ENCODE peak calls at places on chromosomes 16 and 17, in four cellular contexts. H is naive thymus-derived CD4-positive, alpha-beta T cell; U is cardiac muscle cell; V is Peyer's patch. O is an unnamed sample.
A peak's percentile ranks its signal among the peaks of the same experiment; 100 is the strongest.

GRCh38 chr16:53372942-53373871 is 61.1 kb upstream of the RBL2 start:
- DNase-seq in U (no peak), V (peak; percentile 43), H (peak; percentile 85), O (peak; percentile 56)

GRCh38 chr16:75326333-75326732 is 74.9 kb upstream of the BCAR1 start:
- DNase-seq in V (no peak), U (no peak), H (peak; percentile 48), O (no peak)

GRCh38 chr16:67562918-67563707 is 787 bp downstream of the CTCF start:
- DNase-seq in U (peak; percentile 64), H (peak; percentile 65), V (peak; percentile 59), O (peak; percentile 76)

GRCh38 chr16:58393138-58393504 is 850 bp downstream of the GINS3 start:
- DNase-seq in H (no peak), V (no peak), U (peak; percentile 29), O (no peak)

GRCh38 chr16:27690604-27691003 is 140.7 kb downstream of the KATNIP start:
- DNase-seq in V (no peak), U (peak; percentile 54), H (no peak), O (no peak)

GRCh38 chr16:27242868-27243590 is 25.5 kb downstream of the NSMCE1 start:
- DNase-seq in V (no peak), U (peak; percentile 86), H (peak; percentile 51), O (peak; percentile 43)

GRCh38 chr16:12126091-12126806 is 149.7 kb downstream of the SNX29 start:
- DNase-seq in V (no peak), U (no peak), H (no peak), O (no peak)

GRCh38 chr17:47225436-47225858 is 16.3 kb downstream of the MYL4 start:
- DNase-seq in U (peak; percentile 93), V (no peak), H (no peak), O (no peak)

GRCh38 chr16:80463776-80464175 is 77.0 kb upstream of the DYNLRB2 start:
- DNase-seq in V (no peak), H (no peak), U (no peak), O (no peak)

GRCh38 chr16:72876981-72877373 is 171.0 kb downstream of the ZFHX3 start:
- DNase-seq in V (no peak), H (no peak), U (peak; percentile 46), O (no peak)

GRCh38 chr17:27654654-27655524 is 23.9 kb downstream of the LGALS9 start:
- DNase-seq in U (peak; percentile 70), H (peak; percentile 47), V (peak; percentile 57), O (peak; percentile 78)

GRCh38 chr17:77690271-77691161 is 268.0 kb upstream of the TNRC6C start:
- DNase-seq in U (no peak), V (no peak), H (peak; percentile 28), O (no peak)

GRCh38 chr16:81175325-81175891 is 63.1 kb upstream of the BCO1 start:
- DNase-seq in V (no peak), U (peak; percentile 65), H (no peak), O (no peak)

GRCh38 chr17:55319933-55320593 is 55.3 kb downstream of the HLF start:
- DNase-seq in V (no peak), U (no peak), H (no peak), O (no peak)

GRCh38 chr16:87564524-87564778 is 37.9 kb upstream of the JPH3 start:
- DNase-seq in U (no peak), V (no peak), H (no peak), O (no peak)

GRCh38 chr17:72613411-72614292 is 478.8 kb downstream of the SLC39A11 start:
- DNase-seq in H (no peak), V (no peak), U (peak; percentile 67), O (no peak)

GRCh38 chr17:17372856-17373520 is 69.8 kb downstream of the NT5M start:
- DNase-seq in V (no peak), H (no peak), U (no peak), O (no peak)
- H3K27ac ChIP-seq in V (no peak overlapping the region), H (no peak overlapping the region), U (no peak overlapping the region), O (no peak overlapping the region)

GRCh38 chr17:57395721-57396321 is 139.5 kb downstream of the MSI2 start:
- DNase-seq in U (peak; percentile 25), V (no peak), H (no peak), O (no peak)
- H3K27ac ChIP-seq in U (no peak overlapping the region), V (no peak overlapping the region), H (no peak overlapping the region), O (no peak overlapping the region)

DNA sequence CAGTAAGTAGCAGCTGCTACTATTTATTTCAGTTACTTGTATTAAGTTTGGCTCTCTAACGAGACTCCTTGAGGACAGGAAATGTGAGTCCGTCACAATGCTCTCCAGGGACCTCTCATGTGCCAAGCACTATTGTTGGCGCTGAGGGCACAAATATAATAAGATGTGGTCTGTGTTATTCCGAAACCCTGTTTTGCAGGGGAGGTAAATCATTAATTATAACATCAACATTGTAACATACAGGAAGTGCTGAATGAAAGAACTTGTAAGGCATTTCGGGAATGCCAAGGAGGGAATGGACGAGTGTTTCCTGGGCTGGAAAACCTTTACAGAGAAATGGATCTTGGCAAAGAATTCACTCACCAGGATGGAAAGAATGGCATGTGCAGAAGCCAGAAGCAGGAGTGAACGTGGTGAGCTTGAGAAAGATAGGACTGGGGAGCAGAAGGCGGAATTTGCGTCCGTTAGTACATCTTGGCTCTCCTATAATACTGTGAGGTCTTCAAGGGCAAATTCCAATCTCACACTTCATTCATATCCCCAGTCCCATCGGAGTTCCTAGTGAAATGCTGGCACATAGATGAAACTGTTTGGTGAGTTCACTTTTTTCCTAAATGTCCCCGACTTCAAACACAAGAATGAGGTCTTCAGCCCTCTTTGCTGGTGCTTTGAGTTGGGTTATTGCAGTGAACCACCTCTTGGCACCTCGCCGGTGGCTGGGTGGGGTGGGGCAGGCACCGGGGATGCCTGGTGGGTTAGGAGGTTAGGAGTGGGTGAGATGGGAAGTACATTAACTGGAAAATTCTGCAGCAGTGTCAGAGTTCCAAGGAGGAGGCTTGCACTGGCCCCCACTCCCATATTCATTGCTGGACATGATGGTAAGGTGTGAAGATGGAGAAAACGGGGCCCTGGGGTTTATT is 11.5 kb downstream of the TAC4 start:
- DNase-seq in U (peak; percentile 85), V (no peak), H (no peak), O (no peak)
- H3K27ac ChIP-seq in U (no peak overlapping the region), V (no peak overlapping the region), H (no peak overlapping the region), O (no peak overlapping the region)

GRCh38 chr16:84616515-84616914 is 1.4 kb downstream of the COTL1 start:
- DNase-seq in H (peak; percentile 42), U (no peak), V (peak; percentile 73), O (no peak)

GRCh38 chr16:84618428-84619102 is 687 bp upstream of the COTL1 start:
- DNase-seq in U (peak; percentile 94), H (no peak), V (no peak), O (peak; percentile 25)

GRCh38 chr16:84619103-84619460 is 1.2 kb upstream of the COTL1 start:
- DNase-seq in U (no peak), H (no peak), V (no peak), O (no peak)

GRCh38 chr16:84617631-84618427 is at the start of gene COTL1:
- DNase-seq in H (peak; percentile 92), U (peak; percentile 99), V (peak; percentile 98), O (peak; percentile 90)

DNA sequence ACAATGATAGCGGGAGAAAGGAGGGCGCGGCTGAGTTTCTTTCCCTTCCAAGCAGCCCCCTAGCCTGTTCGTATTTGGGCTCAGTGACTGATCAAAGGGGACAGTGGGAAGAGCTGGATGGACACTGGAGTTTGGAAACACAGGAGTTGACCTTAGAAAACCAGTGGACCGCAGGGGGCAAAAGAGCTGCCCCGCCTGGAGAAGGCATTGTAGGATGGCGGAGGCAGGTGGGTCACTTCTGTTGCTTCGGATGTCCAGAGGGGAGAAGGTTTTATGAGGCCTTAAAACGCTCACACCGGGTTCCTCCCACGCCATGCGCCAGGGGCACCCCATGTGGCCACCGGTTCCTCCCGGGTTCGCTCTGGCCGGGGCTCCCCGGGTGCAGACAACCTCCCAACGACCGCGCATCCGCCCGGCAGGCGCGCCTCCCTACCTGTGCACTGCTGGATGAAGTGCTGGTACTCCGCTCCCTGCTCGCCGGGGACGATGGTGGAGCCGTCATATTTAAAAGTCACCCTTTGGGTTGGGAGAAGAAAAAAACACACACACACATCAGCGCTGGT is 729 bp downstream of the COTL1 start:
- DNase-seq in H (peak; percentile 50), V (peak; percentile 58), U (no peak), O (peak; percentile 48)
- H3K27ac ChIP-seq in H (peak overlapping the region; percentile 68), V (peak overlapping the region; percentile 62), U (no peak overlapping the region), O (peak overlapping the region; percentile 6)

GRCh38 chr17:4219241-4219640 is 44.5 kb downstream of the ANKFY1 start:
- DNase-seq in V (no peak), H (no peak), U (no peak), O (no peak)
- H3K27ac ChIP-seq in V (no peak overlapping the region), H (no peak overlapping the region), U (no peak overlapping the region), O (peak overlapping the region; percentile 82)

DNA sequence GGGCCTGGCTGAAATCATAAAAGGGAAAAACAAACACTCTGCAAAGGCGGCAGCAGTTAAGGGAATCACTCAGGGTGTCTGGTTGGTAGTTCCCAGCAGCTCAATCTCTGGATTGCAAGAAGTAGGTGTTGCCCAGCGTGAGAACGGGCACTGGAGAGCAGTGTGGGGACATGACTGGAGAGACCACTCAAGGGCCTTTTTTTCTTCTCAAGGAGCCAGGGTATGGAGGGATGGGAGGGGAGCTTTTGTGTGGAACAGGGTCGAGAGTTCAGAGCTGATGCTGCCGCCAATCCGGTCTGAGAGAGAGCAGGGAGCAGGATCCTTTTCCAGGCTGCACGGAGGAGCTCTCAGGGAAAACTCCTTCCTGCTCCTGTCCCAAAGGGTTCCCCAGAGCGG is 15.2 kb downstream of the SCNN1B start:
- DNase-seq in U (no peak), V (no peak), H (no peak), O (no peak)
- H3K27ac ChIP-seq in U (no peak overlapping the region), V (no peak overlapping the region), H (no peak overlapping the region), O (no peak overlapping the region)

GRCh38 chr17:1122681-1123396 is 56.9 kb downstream of the ABR start:
- DNase-seq in H (peak; percentile 78), V (peak; percentile 79), U (peak; percentile 73), O (peak; percentile 80)
- H3K27ac ChIP-seq in H (no peak overlapping the region), V (peak overlapping the region; percentile 56), U (no peak overlapping the region), O (no peak overlapping the region)

DNA sequence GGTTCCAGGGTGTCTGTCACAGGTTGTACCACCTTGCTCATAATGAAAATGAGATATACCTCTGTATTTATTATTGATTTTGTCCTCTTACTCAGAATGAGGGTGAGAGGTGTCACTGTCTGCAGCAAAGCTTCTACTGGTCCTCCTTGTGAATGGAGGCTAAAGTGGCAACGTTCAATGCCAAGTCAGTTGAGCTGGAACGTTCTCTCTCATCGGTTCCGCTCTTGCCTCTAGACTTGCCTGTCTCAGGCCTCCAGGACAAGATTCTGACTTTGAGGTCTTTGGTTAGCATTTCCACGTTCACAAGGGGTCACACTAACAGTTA is 50.3 kb upstream of the MYH10 start:
- DNase-seq in H (no peak), U (no peak), V (no peak), O (no peak)
- H3K27ac ChIP-seq in H (no peak overlapping the region), U (peak overlapping the region; percentile 80), V (no peak overlapping the region), O (no peak overlapping the region)

O was measured in right lobe of liver.